ENCODE peak calls at places on chromosomes 12 and 14, in four cellular contexts. T is transverse colon, E is trophoblast cell, X is MCF 10A. L is an unnamed sample.

GRCh38 chr14:38336298-38336697 is 80.4 kb upstream of the CLEC14A start:
- DNase-seq in T (no peak), E (no peak), X (no peak), L (no peak)

GRCh38 chr12:99619389-99620158 is 28.0 kb upstream of the GARIN6 start:
- DNase-seq in T (no peak), E (peak), X (peak), L (peak)

GRCh38 chr12:84910549-84911241 is 1.9 kb downstream of the SLC6A15 start:
- DNase-seq in T (no peak), E (no peak), X (no peak), L (no peak)

GRCh38 chr12:105358789-105359188 is 28.3 kb downstream of the C12orf75 start:
- DNase-seq in T (no peak), E (no peak), X (no peak), L (no peak)

GRCh38 chr14:30581283-30581625 is 22.3 kb downstream of the G2E3 start:
- DNase-seq in T (no peak), E (no peak), X (no peak), L (no peak)

GRCh38 chr12:91423336-91424050 is 240.9 kb upstream of the DCN start:
- DNase-seq in T (no peak), E (no peak), X (no peak), L (no peak)

GRCh38 chr14:103362780-103363179 is 22.4 kb upstream of the MARK3 start:
- DNase-seq in T (no peak), E (no peak), X (peak), L (no peak)

GRCh38 chr14:75654127-75654732 is 6.4 kb downstream of the ERG28 start:
- DNase-seq in T (peak), E (peak), X (peak), L (peak)

GRCh38 chr12:68521321-68521839 is 89.3 kb upstream of the RAP1B start:
- DNase-seq in T (no peak), E (no peak), X (peak), L (no peak)

GRCh38 chr12:45192041-45192695 is 23.7 kb upstream of the ANO6 start:
- DNase-seq in T (no peak), E (peak), X (peak), L (peak)

GRCh38 chr12:92735131-92735721 is 32.4 kb downstream of the PLEKHG7 start:
- DNase-seq in T (no peak), E (no peak), X (peak), L (no peak)

GRCh38 chr12:51773145-51773869 is 75.2 kb downstream of the FIGNL2 start:
- DNase-seq in T (no peak), E (no peak), X (peak), L (no peak)

GRCh38 chr12:131287938-131288797 is 334.5 kb downstream of the ADGRD1 start:
- DNase-seq in T (no peak), E (no peak), X (no peak), L (no peak)

GRCh38 chr12:110743571-110744093 is 941 bp upstream of the PPP1CC start:
- DNase-seq in T (peak), E (peak), X (peak), L (peak)

GRCh38 chr14:94173471-94173884 is 644 bp upstream of the PPP4R4 start:
- DNase-seq in T (peak), E (no peak), X (no peak), L (no peak)

GRCh38 chr14:35879654-35880249 is 53.6 kb downstream of the BRMS1L start:
- DNase-seq in T (no peak), E (no peak), X (peak), L (peak)

L was measured in small intestine.